ENCODE peak calls at places on chromosomes 4 and X, in seven cellular contexts. W, D, I, M, B, Y and O are unnamed samples.

GRCh38 chr4:59728496-59728895 is 1471.6 kb upstream of the ADGRL3 start:
- DNase-seq in W (no peak), D (no peak), I (no peak), M (no peak), B (no peak), Y (no peak), O (no peak)

GRCh38 chr4:39521253-39521908 is 5.9 kb downstream of the UGDH start:
- DNase-seq in W (no peak), D (no peak), I (no peak), M (no peak), B (peak), Y (no peak), O (no peak)

GRCh38 chrX:7263330-7263729 is 115.4 kb upstream of the PUDP start:
- DNase-seq in W (no peak), D (no peak), I (no peak), M (no peak), B (peak), Y (no peak), O (no peak)

GRCh38 chr4:142567199-142567598 is 278.9 kb downstream of the INPP4B start:
- DNase-seq in W (peak), D (peak), I (peak), M (no peak), B (peak), Y (peak), O (no peak)

GRCh38 chr4:137509855-137510282 is 22.4 kb downstream of the PCDH18 start:
- DNase-seq in W (peak), D (no peak), I (no peak), M (no peak), B (peak), Y (peak), O (no peak)

GRCh38 chr4:111871802-111872201 is 273.5 kb upstream of the FAM241A start:
- DNase-seq in W (no peak), D (no peak), I (no peak), M (no peak), B (no peak), Y (no peak), O (no peak)

GRCh38 chr4:52979020-52979419 is 116.9 kb downstream of the RASL11B start:
- DNase-seq in W (no peak), D (no peak), I (no peak), M (no peak), B (peak), Y (peak), O (no peak)

GRCh38 chr4:39621582-39621981 is 17.1 kb downstream of the SMIM14 start:
- DNase-seq in W (peak), D (no peak), I (no peak), M (peak), B (peak), Y (peak), O (no peak)

GRCh38 chrX:11770320-11770719 is 12.3 kb downstream of the MSL3 start:
- DNase-seq in W (peak), D (peak), I (peak), M (peak), B (peak), Y (peak), O (no peak)

GRCh38 chr4:119337010-119337409 is 15.1 kb upstream of the FABP2 start:
- DNase-seq in W (no peak), D (no peak), I (no peak), M (no peak), B (no peak), Y (no peak), O (no peak)

GRCh38 chr4:150229538-150229937 is 151.3 kb downstream of the DCLK2 start:
- DNase-seq in W (no peak), D (no peak), I (no peak), M (no peak), B (peak), Y (no peak), O (no peak)

GRCh38 chr4:157204634-157205244 is 15.8 kb upstream of the GRIA2 start:
- DNase-seq in W (peak), D (no peak), I (no peak), M (peak), B (peak), Y (peak), O (no peak)

GRCh38 chrX:68045008-68045577 is 388.2 kb downstream of the OPHN1 start:
- DNase-seq in W (no peak), D (no peak), I (no peak), M (no peak), B (no peak), Y (no peak), O (no peak)

GRCh38 chrX:82816572-82816971 is 691.5 kb upstream of the POU3F4 start:
- DNase-seq in W (no peak), D (no peak), I (no peak), M (no peak), B (peak), Y (peak), O (no peak)

GRCh38 chr4:183729069-183729406 is 69.9 kb downstream of the TRAPPC11 start:
- DNase-seq in W (no peak), D (no peak), I (no peak), M (no peak), B (no peak), Y (no peak), O (no peak)

GRCh38 chr4:150082241-150082640 is 4.0 kb downstream of the DCLK2 start:
- DNase-seq in W (no peak), D (no peak), I (no peak), M (no peak), B (no peak), Y (no peak), O (no peak)

GRCh38 chr4:113462286-113462685 is 299.3 kb downstream of the CAMK2D start:
- DNase-seq in W (no peak), D (no peak), I (no peak), M (no peak), B (no peak), Y (no peak), O (no peak)

GRCh38 chrX:39642071-39642470 is 455.7 kb downstream of the BCOR start:
- DNase-seq in W (no peak), D (no peak), I (no peak), M (no peak), B (no peak), Y (no peak), O (no peak)

GRCh38 chr4:77538574-77539157 is 67.0 kb upstream of the CXCL13 start:
- DNase-seq in W (no peak), D (no peak), I (no peak), M (no peak), B (peak), Y (peak), O (no peak)

GRCh38 chrX:109049416-109049815 is 313.1 kb upstream of the IRS4 start:
- DNase-seq in W (peak), D (no peak), I (no peak), M (no peak), B (no peak), Y (no peak), O (no peak)

GRCh38 chrX:39133971-39134370 is 332.7 kb downstream of the MID1IP1 start:
- DNase-seq in W (peak), D (no peak), I (peak), M (no peak), B (peak), Y (no peak), O (no peak)

GRCh38 chr4:122309988-122310626 is 68.7 kb upstream of the ADAD1 start:
- DNase-seq in W (no peak), D (no peak), I (peak), M (no peak), B (peak), Y (no peak), O (no peak)

GRCh38 chr4:25861422-25861926 is 1.3 kb downstream of the SEL1L3 start:
- DNase-seq in W (no peak), D (no peak), I (no peak), M (no peak), B (peak), Y (no peak), O (no peak)

GRCh38 chrX:108270739-108271396 is 167.4 kb downstream of the COL4A6 start:
- DNase-seq in W (no peak), D (no peak), I (no peak), M (no peak), B (no peak), Y (no peak), O (no peak)

GRCh38 chrX:23287191-23287764 is 47.4 kb upstream of the PTCHD1 start:
- DNase-seq in W (no peak), D (no peak), I (no peak), M (no peak), B (no peak), Y (no peak), O (no peak)

GRCh38 chr4:174626310-174627022 is 104.2 kb upstream of the HPGD start:
- DNase-seq in W (no peak), D (no peak), I (no peak), M (no peak), B (no peak), Y (no peak), O (no peak)

GRCh38 chr4:152392079-152392478 is 143.8 kb downstream of the FBXW7 start:
- DNase-seq in W (no peak), D (no peak), I (no peak), M (no peak), B (peak), Y (no peak), O (no peak)

GRCh38 chrX:39633293-39633692 is 464.5 kb downstream of the BCOR start:
- DNase-seq in W (no peak), D (no peak), I (no peak), M (no peak), B (no peak), Y (no peak), O (no peak)

GRCh38 chrX:102976290-102976689 is 39.2 kb downstream of the RAB40AL start:
- DNase-seq in W (no peak), D (no peak), I (no peak), M (no peak), B (peak), Y (no peak), O (no peak)

GRCh38 chr4:81421346-81422218 is 50.1 kb downstream of the RASGEF1B start:
- DNase-seq in W (peak), D (no peak), I (no peak), M (no peak), B (peak), Y (no peak), O (no peak)

GRCh38 chrX:11151799-11152591 is 40.9 kb downstream of the HCCS start:
- DNase-seq in W (no peak), D (no peak), I (no peak), M (no peak), B (no peak), Y (no peak), O (no peak)

GRCh38 chr4:74320559-74321118 is 12.4 kb downstream of the EPGN start:
- DNase-seq in W (peak), D (no peak), I (peak), M (peak), B (peak), Y (peak), O (no peak)

GRCh38 chr4:97153042-97153441 is 990.2 kb downstream of the STPG2 start:
- DNase-seq in W (no peak), D (no peak), I (no peak), M (no peak), B (peak), Y (peak), O (no peak)

GRCh38 chr4:188454573-188454972 is 315.3 kb downstream of the TRIML1 start:
- DNase-seq in W (no peak), D (no peak), I (no peak), M (no peak), B (no peak), Y (no peak), O (no peak)

DNA sequence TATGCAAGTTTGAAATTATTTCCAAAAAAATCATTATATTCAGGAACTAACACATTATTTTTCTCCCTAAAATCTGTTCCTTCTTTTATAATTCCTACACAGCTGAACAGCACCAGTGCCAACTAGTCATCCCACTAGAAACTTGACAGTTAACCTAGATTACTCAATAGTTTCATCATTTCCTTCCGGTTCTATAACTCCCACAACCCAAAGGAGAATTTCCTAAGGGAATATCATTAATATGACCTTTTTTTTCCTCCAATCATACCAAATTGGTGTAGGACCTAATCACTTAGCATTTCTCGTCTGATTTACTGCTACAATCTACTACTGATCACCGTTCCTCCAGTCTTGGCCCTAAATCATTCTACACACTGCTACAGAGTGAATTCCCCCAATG is 45.9 kb downstream of the WDFY3 start:
- DNase-seq in W (no peak), D (no peak), I (no peak), M (no peak), B (peak), Y (no peak), O (no peak)
- H3K27ac ChIP-seq in W (no peak), D (no peak), I (no peak), M (no peak), B (peak), Y (no peak), O (no peak)

DNA sequence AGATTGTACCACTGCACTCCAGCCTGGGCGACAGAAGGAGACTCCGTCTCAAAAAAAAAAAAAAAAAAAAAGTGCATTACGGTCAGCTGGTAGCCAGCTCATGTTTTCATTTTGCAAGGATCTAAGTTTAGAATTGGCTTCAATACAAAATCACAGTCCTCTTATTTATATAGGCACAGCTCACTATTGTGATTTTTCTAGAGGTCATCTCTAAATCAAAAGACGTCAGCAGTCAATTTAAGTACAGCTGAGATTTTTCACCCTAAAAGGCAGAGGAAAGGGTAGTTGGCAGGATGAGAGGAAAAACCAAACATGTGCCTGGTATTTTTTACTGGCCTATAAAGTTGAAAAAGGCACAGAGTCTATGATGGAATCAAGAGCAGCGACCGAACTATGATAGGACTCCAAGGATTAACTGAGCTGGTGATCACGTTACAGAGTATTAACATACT is 30.8 kb downstream of the ASB5 start:
- DNase-seq in W (no peak), D (no peak), I (no peak), M (no peak), B (no peak), Y (no peak), O (no peak)
- H3K27ac ChIP-seq in W (no peak), D (no peak), I (no peak), M (no peak), B (no peak), Y (no peak), O (no peak)

DNA sequence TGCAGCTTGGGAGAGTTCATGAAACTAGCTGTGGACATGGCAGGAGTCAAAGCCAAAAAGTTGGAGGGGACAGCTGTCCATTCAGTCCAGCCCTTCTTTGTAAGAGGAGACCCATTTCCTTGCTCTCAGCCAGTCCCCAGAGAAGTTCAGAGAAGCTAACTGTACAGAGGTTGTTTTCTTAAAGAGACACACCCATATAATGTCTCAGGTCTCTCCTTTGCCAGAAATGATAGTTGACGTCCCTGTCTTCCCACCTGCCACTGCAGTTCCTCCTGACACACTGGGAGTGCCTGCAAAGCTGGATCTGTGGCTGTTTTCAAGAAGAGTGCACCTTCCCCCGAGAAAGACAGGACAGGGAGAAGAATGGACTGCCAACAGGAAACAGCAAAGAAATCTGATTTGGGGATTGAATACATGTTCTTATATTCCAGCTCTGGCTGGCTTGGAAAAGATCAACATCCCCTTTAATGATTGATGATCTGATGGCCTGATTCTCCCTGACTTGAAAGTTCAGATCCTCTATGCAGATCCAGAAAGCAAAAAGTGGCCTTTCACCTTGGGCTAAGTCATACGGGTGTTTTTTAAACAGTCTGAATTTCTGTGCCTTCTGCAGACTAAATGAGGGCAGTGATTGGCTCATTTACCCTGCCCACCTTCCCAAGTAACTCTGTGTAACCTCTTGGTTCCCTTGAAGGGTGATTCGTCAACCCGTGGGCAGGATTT is 87.2 kb downstream of the MAOA start:
- DNase-seq in W (no peak), D (no peak), I (no peak), M (no peak), B (no peak), Y (no peak), O (no peak)
- H3K27ac ChIP-seq in W (no peak), D (no peak), I (no peak), M (no peak), B (no peak), Y (no peak), O (no peak)

GRCh38 chr4:173189117-173189693 is 20.6 kb downstream of the GALNT7 start:
- DNase-seq in W (no peak), D (no peak), I (no peak), M (no peak), B (no peak), Y (no peak), O (no peak)
- H3K27ac ChIP-seq in W (no peak), D (no peak), I (no peak), M (no peak), B (no peak), Y (no peak), O (no peak)

GRCh38 chrX:9832811-9833210 is 46.6 kb downstream of the SHROOM2 start:
- DNase-seq in W (peak), D (no peak), I (no peak), M (no peak), B (no peak), Y (no peak), O (no peak)
- H3K27ac ChIP-seq in W (no peak), D (no peak), I (no peak), M (no peak), B (no peak), Y (no peak), O (no peak)